ENCODE peak calls at places on chromosomes 13 and 19, in six cellular contexts. P, O, G, D, U and R are unnamed samples.

GRCh38 chr19:40216013-40216776 is 2.0 kb downstream of the TTC9B start:
- DNase-seq in P (no peak), O (no peak), G (no peak), D (no peak), U (peak), R (no peak)

GRCh38 chr19:50204811-50205675 is 1.6 kb downstream of the MYH14 start:
- DNase-seq in P (no peak), O (peak), G (peak), D (no peak), U (peak), R (no peak)

GRCh38 chr19:49564616-49565045 is 15.7 kb downstream of the NOSIP start:
- DNase-seq in P (no peak), O (no peak), G (no peak), D (no peak), U (no peak), R (no peak)

GRCh38 chr13:21638319-21639282 is 32.3 kb upstream of the FGF9 start:
- DNase-seq in P (no peak), O (no peak), G (no peak), D (no peak), U (peak), R (no peak)

GRCh38 chr13:48975101-48975925 is at the start of gene FNDC3A:
- DNase-seq in P (peak), O (peak), G (peak), D (no peak), U (peak), R (peak)

GRCh38 chr13:93824286-93824685 is 597.7 kb downstream of the GPC6 start:
- DNase-seq in P (peak), O (no peak), G (no peak), D (no peak), U (no peak), R (no peak)

GRCh38 chr19:10510301-10510802 is 6.9 kb downstream of the S1PR5 start:
- DNase-seq in P (no peak), O (no peak), G (no peak), D (no peak), U (peak), R (no peak)

GRCh38 chr13:41111454-41111853 is 21.1 kb downstream of the KBTBD6 start:
- DNase-seq in P (no peak), O (no peak), G (no peak), D (no peak), U (no peak), R (no peak)

GRCh38 chr13:106145997-106146864 is 389.2 kb downstream of the EFNB2 start:
- DNase-seq in P (no peak), O (no peak), G (no peak), D (no peak), U (no peak), R (no peak)

GRCh38 chr13:35139591-35139990 is 197.5 kb downstream of the NBEA start:
- DNase-seq in P (peak), O (no peak), G (no peak), D (no peak), U (no peak), R (no peak)

GRCh38 chr13:73657821-73658540 is 476.2 kb downstream of the KLF12 start:
- DNase-seq in P (peak), O (no peak), G (peak), D (no peak), U (no peak), R (no peak)

GRCh38 chr19:5057860-5058259 is 88.9 kb downstream of the KDM4B start:
- DNase-seq in P (no peak), O (no peak), G (no peak), D (no peak), U (peak), R (no peak)

GRCh38 chr13:114015608-114016295 is 41.9 kb upstream of the C13orf46 start:
- DNase-seq in P (no peak), O (peak), G (no peak), D (peak), U (no peak), R (no peak)

GRCh38 chr19:45729774-45730388 is 815 bp downstream of the FBXO46 start:
- DNase-seq in P (no peak), O (no peak), G (no peak), D (no peak), U (peak), R (no peak)

GRCh38 chr13:26253787-26254582 is at the start of gene CDK8:
- DNase-seq in P (peak), O (peak), G (peak), D (peak), U (peak), R (peak)

GRCh38 chr13:90416938-90417337 is 930.5 kb upstream of the MIR17HG start:
- DNase-seq in P (peak), O (no peak), G (no peak), D (no peak), U (no peak), R (no peak)

GRCh38 chr19:4582112-4582553 is 22.6 kb upstream of the SEMA6B start:
- DNase-seq in P (peak), O (no peak), G (no peak), D (no peak), U (peak), R (no peak)

GRCh38 chr19:35013047-35013819 is 13.1 kb downstream of the GRAMD1A start:
- DNase-seq in P (peak), O (peak), G (peak), D (peak), U (peak), R (no peak)

GRCh38 chr13:67070306-67070705 is 159.8 kb downstream of the PCDH9 start:
- DNase-seq in P (no peak), O (no peak), G (no peak), D (no peak), U (peak), R (no peak)

GRCh38 chr13:20271441-20271840 is 39.3 kb upstream of the GJB6 start:
- DNase-seq in P (no peak), O (no peak), G (no peak), D (no peak), U (no peak), R (no peak)

GRCh38 chr19:29089315-29089855 is 123.6 kb downstream of the UQCRFS1 start:
- DNase-seq in P (no peak), O (no peak), G (no peak), D (no peak), U (no peak), R (no peak)

GRCh38 chr19:4474504-4475136 is 2.5 kb downstream of the HDGFL2 start:
- DNase-seq in P (peak), O (no peak), G (no peak), D (no peak), U (peak), R (no peak)

GRCh38 chr13:30746816-30747215 is 11.5 kb downstream of the ALOX5AP start:
- DNase-seq in P (no peak), O (no peak), G (no peak), D (no peak), U (no peak), R (no peak)

GRCh38 chr13:30745917-30746686 is 10.8 kb downstream of the ALOX5AP start:
- DNase-seq in P (peak), O (no peak), G (no peak), D (no peak), U (no peak), R (no peak)

GRCh38 chr13:30751183-30751933 is 16.0 kb downstream of the ALOX5AP start:
- DNase-seq in P (no peak), O (no peak), G (no peak), D (no peak), U (no peak), R (no peak)

GRCh38 chr13:30750036-30750435 is 14.7 kb downstream of the ALOX5AP start:
- DNase-seq in P (no peak), O (no peak), G (no peak), D (no peak), U (no peak), R (no peak)

GRCh38 chr13:30748717-30749116 is 13.4 kb downstream of the ALOX5AP start:
- DNase-seq in P (no peak), O (no peak), G (no peak), D (no peak), U (no peak), R (no peak)
- H3K27ac ChIP-seq in P (no peak), O (no peak), G (no peak), D (no peak), U (no peak), R (no peak)

DNA sequence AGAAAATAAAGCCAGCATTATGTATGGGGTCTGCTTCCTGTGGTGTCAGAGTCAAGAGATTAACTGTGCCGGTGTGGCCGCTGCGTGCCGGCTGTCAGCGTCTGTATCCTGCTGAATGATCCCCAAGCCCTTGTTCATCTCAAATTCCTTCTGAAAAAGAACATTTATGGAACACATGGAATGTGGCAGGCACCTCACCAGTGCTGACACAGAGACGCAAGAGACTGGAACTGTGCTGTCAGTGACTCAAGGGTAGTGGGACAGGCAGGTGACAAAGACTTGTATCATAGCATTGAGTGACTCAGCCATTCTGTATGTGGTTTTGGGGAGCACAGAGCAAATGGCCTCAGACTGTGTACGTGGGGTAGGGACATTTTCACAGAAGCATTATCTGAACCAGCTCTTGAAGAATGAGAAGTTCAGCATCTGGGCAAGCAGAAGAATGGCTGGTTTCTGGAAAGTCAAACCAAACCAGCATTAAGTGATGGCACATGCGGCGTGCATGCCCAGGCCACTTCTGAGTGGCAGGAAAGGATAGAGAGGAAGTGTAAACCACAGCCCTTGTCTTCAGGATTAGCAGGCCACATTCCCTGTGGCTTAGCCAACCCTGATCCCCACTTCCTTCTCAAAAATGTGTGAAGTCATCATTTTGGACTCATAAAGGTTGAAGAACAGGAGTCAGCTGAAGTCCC is 54.0 kb upstream of the IRS2 start:
- DNase-seq in P (peak), O (no peak), G (no peak), D (no peak), U (no peak), R (no peak)
- H3K4me3 ChIP-seq in P (no peak), O (no peak), G (no peak), D (no peak), U (no peak), R (no peak)

DNA sequence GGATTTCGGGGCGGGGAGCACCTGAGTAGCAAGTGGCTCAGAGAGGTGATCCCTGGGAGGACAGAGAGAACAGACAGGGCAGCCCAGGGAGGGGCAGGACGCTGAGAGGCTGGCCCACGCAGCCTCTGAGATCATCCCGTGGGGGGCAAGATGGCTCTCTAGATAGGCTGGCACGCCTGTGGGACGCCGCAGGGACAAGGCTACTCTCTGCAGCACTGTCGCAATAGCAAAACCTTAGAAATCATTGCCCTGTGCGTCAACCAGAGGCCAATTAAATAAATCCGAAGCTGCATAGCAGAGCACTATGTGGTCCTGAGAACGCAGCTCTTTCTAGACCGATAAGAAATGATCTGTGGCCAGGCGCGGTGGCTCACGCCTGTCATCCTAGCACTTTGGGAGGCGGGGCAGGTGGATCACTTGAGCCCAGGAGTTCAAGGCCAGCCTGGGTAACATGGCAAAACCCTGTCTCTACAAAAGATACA is 5.1 kb downstream of the PEX11G start:
- DNase-seq in P (no peak), O (no peak), G (no peak), D (no peak), U (no peak), R (no peak)
- TF ChIP-seq CTCF in P (no peak), O (no peak), G (no peak), D (no peak), U (no peak), R (no peak)

GRCh38 chr19:31725051-31725450 is 375.8 kb upstream of the TSHZ3 start:
- DNase-seq in P (peak), O (no peak), G (no peak), D (no peak), U (peak), R (no peak)
- H3K27ac ChIP-seq in P (no peak), O (no peak), G (no peak), D (no peak), U (peak), R (no peak)